ENCODE peak calls at places on chromosomes 5 and 9, in nine cellular contexts. One of them, this sample, is unnamed.

GRCh38 chr9:90455316-90455715 is 187.3 kb downstream of the DIRAS2 start:
- DNase-seq in cerebellum: peak; percentile 35
- DNase-seq in T-helper 1 cell: no peak
- DNase-seq in AG10803: no peak
- DNase-seq in coronary artery: no peak
- DNase-seq in heart left ventricle: no peak
- DNase-seq in activated naive CD8-positive, alpha-beta T cell treated with anti-CD3 and anti-CD28 coated beads, Interleukin-2, amount 10 ng/mL, durations not matched to agents 7 days and 5 days: no peak
- DNase-seq in lung microvascular endothelial cell: no peak
- DNase-seq in HCT116: no peak
- DNase-seq in this sample: no peak

GRCh38 chr9:35858428-35858827 is 11.8 kb downstream of the OR13J1 start:
- DNase-seq in cerebellum: no peak
- DNase-seq in T-helper 1 cell: no peak
- DNase-seq in AG10803: no peak
- DNase-seq in coronary artery: no peak
- DNase-seq in heart left ventricle: no peak
- DNase-seq in activated naive CD8-positive, alpha-beta T cell treated with anti-CD3 and anti-CD28 coated beads, Interleukin-2, amount 10 ng/mL, durations not matched to agents 7 days and 5 days: no peak
- DNase-seq in lung microvascular endothelial cell: no peak
- DNase-seq in HCT116: no peak
- DNase-seq in this sample: no peak

GRCh38 chr9:14433841-14434511 is 120.0 kb upstream of the NFIB start:
- DNase-seq in cerebellum: peak; percentile 66
- DNase-seq in T-helper 1 cell: no peak
- DNase-seq in AG10803: peak; percentile 63
- DNase-seq in coronary artery: no peak
- DNase-seq in heart left ventricle: no peak
- DNase-seq in activated naive CD8-positive, alpha-beta T cell treated with anti-CD3 and anti-CD28 coated beads, Interleukin-2, amount 10 ng/mL, durations not matched to agents 7 days and 5 days: no peak
- DNase-seq in lung microvascular endothelial cell: peak; percentile 76
- DNase-seq in HCT116: peak; percentile 56
- DNase-seq in this sample: no peak

GRCh38 chr9:115204827-115205506 is 87.0 kb upstream of the TNC start:
- DNase-seq in cerebellum: no peak
- DNase-seq in T-helper 1 cell: no peak
- DNase-seq in AG10803: peak; percentile 89
- DNase-seq in coronary artery: no peak
- DNase-seq in heart left ventricle: no peak
- DNase-seq in activated naive CD8-positive, alpha-beta T cell treated with anti-CD3 and anti-CD28 coated beads, Interleukin-2, amount 10 ng/mL, durations not matched to agents 7 days and 5 days: no peak
- DNase-seq in lung microvascular endothelial cell: no peak
- DNase-seq in HCT116: no peak
- DNase-seq in this sample: no peak

GRCh38 chr9:134624827-134625181 is 16.8 kb upstream of the COL5A1 start:
- DNase-seq in cerebellum: no peak
- DNase-seq in T-helper 1 cell: no peak
- DNase-seq in AG10803: peak; percentile 88
- DNase-seq in coronary artery: no peak
- DNase-seq in heart left ventricle: no peak
- DNase-seq in activated naive CD8-positive, alpha-beta T cell treated with anti-CD3 and anti-CD28 coated beads, Interleukin-2, amount 10 ng/mL, durations not matched to agents 7 days and 5 days: no peak
- DNase-seq in lung microvascular endothelial cell: peak; percentile 60
- DNase-seq in HCT116: peak; percentile 18
- DNase-seq in this sample: peak; percentile 42

GRCh38 chr5:168317521-168318147 is 26.2 kb downstream of the WWC1 start:
- DNase-seq in cerebellum: no peak
- DNase-seq in T-helper 1 cell: no peak
- DNase-seq in AG10803: peak; percentile 92
- DNase-seq in coronary artery: no peak
- DNase-seq in heart left ventricle: no peak
- DNase-seq in activated naive CD8-positive, alpha-beta T cell treated with anti-CD3 and anti-CD28 coated beads, Interleukin-2, amount 10 ng/mL, durations not matched to agents 7 days and 5 days: no peak
- DNase-seq in lung microvascular endothelial cell: peak; percentile 14
- DNase-seq in HCT116: peak; percentile 82
- DNase-seq in this sample: no peak

GRCh38 chr5:135310328-135310989 is 88.6 kb downstream of the MACROH2A1 start:
- DNase-seq in cerebellum: no peak
- DNase-seq in T-helper 1 cell: no peak
- DNase-seq in AG10803: peak; percentile 77
- DNase-seq in coronary artery: no peak
- DNase-seq in heart left ventricle: no peak
- DNase-seq in activated naive CD8-positive, alpha-beta T cell treated with anti-CD3 and anti-CD28 coated beads, Interleukin-2, amount 10 ng/mL, durations not matched to agents 7 days and 5 days: no peak
- DNase-seq in lung microvascular endothelial cell: peak; percentile 34
- DNase-seq in HCT116: no peak
- DNase-seq in this sample: no peak

GRCh38 chr5:34524123-34524522 is 132.0 kb upstream of the RAI14 start:
- DNase-seq in cerebellum: no peak
- DNase-seq in T-helper 1 cell: no peak
- DNase-seq in AG10803: peak; percentile 81
- DNase-seq in coronary artery: no peak
- DNase-seq in heart left ventricle: no peak
- DNase-seq in activated naive CD8-positive, alpha-beta T cell treated with anti-CD3 and anti-CD28 coated beads, Interleukin-2, amount 10 ng/mL, durations not matched to agents 7 days and 5 days: no peak
- DNase-seq in lung microvascular endothelial cell: peak; percentile 88
- DNase-seq in HCT116: no peak
- DNase-seq in this sample: no peak

GRCh38 chr5:59829922-59830321 is 63.6 kb downstream of the PDE4D start:
- DNase-seq in cerebellum: no peak
- DNase-seq in T-helper 1 cell: no peak
- DNase-seq in AG10803: no peak
- DNase-seq in coronary artery: no peak
- DNase-seq in heart left ventricle: no peak
- DNase-seq in activated naive CD8-positive, alpha-beta T cell treated with anti-CD3 and anti-CD28 coated beads, Interleukin-2, amount 10 ng/mL, durations not matched to agents 7 days and 5 days: no peak
- DNase-seq in lung microvascular endothelial cell: no peak
- DNase-seq in HCT116: no peak
- DNase-seq in this sample: no peak

GRCh38 chr5:14908195-14908594 is 36.6 kb upstream of the ANKH start:
- DNase-seq in cerebellum: no peak
- DNase-seq in T-helper 1 cell: no peak
- DNase-seq in AG10803: peak; percentile 70
- DNase-seq in coronary artery: no peak
- DNase-seq in heart left ventricle: peak; percentile 29
- DNase-seq in activated naive CD8-positive, alpha-beta T cell treated with anti-CD3 and anti-CD28 coated beads, Interleukin-2, amount 10 ng/mL, durations not matched to agents 7 days and 5 days: no peak
- DNase-seq in lung microvascular endothelial cell: no peak
- DNase-seq in HCT116: no peak
- DNase-seq in this sample: no peak

GRCh38 chr5:39024005-39024404 is 50.2 kb downstream of the RICTOR start:
- DNase-seq in cerebellum: no peak
- DNase-seq in T-helper 1 cell: no peak
- DNase-seq in AG10803: no peak
- DNase-seq in coronary artery: no peak
- DNase-seq in heart left ventricle: peak; percentile 45
- DNase-seq in activated naive CD8-positive, alpha-beta T cell treated with anti-CD3 and anti-CD28 coated beads, Interleukin-2, amount 10 ng/mL, durations not matched to agents 7 days and 5 days: no peak
- DNase-seq in lung microvascular endothelial cell: no peak
- DNase-seq in HCT116: no peak
- DNase-seq in this sample: no peak

GRCh38 chr9:122816163-122816867 is 12.1 kb downstream of the PDCL start:
- DNase-seq in cerebellum: peak; percentile 30
- DNase-seq in T-helper 1 cell: peak; percentile 22
- DNase-seq in AG10803: no peak
- DNase-seq in coronary artery: no peak
- DNase-seq in heart left ventricle: peak; percentile 47
- DNase-seq in activated naive CD8-positive, alpha-beta T cell treated with anti-CD3 and anti-CD28 coated beads, Interleukin-2, amount 10 ng/mL, durations not matched to agents 7 days and 5 days: peak; percentile 60
- DNase-seq in lung microvascular endothelial cell: peak; percentile 98
- DNase-seq in HCT116: no peak
- DNase-seq in this sample: no peak

GRCh38 chr9:33225319-33226152 is 14.4 kb upstream of the SPINK4 start:
- DNase-seq in cerebellum: peak; percentile 64
- DNase-seq in T-helper 1 cell: peak; percentile 43
- DNase-seq in AG10803: peak; percentile 79
- DNase-seq in coronary artery: no peak
- DNase-seq in heart left ventricle: peak; percentile 51
- DNase-seq in activated naive CD8-positive, alpha-beta T cell treated with anti-CD3 and anti-CD28 coated beads, Interleukin-2, amount 10 ng/mL, durations not matched to agents 7 days and 5 days: peak; percentile 45
- DNase-seq in lung microvascular endothelial cell: peak; percentile 83
- DNase-seq in HCT116: peak; percentile 68
- DNase-seq in this sample: peak; percentile 81

GRCh38 chr5:97874491-97874890 is 691.4 kb upstream of the RIOK2 start:
- DNase-seq in cerebellum: no peak
- DNase-seq in T-helper 1 cell: no peak
- DNase-seq in AG10803: peak; percentile 55
- DNase-seq in coronary artery: no peak
- DNase-seq in heart left ventricle: no peak
- DNase-seq in activated naive CD8-positive, alpha-beta T cell treated with anti-CD3 and anti-CD28 coated beads, Interleukin-2, amount 10 ng/mL, durations not matched to agents 7 days and 5 days: no peak
- DNase-seq in lung microvascular endothelial cell: peak; percentile 3
- DNase-seq in HCT116: no peak
- DNase-seq in this sample: no peak

This sample was measured in sciatic nerve.